ENCODE peak calls at places on chromosome 6, in five cellular contexts. H is brain microvascular endothelial cell, Z is adrenal gland, Y is stomach, L is cardiac muscle cell. X is an unnamed sample.
A peak's percentile ranks its signal among the peaks of the same experiment; 100 is the strongest.

GRCh38 chr6:80607814-80608391 is 501.4 kb downstream of the BCKDHB start:
- DNase-seq in L (peak; percentile 87), H (peak; percentile 99), Y (no peak), Z (peak; percentile 13), X (peak; percentile 68)

GRCh38 chr6:148528292-148528691 is 185.7 kb downstream of the SASH1 start:
- DNase-seq in Y (no peak), L (no peak), H (no peak), Z (no peak), X (no peak)

GRCh38 chr6:119348308-119349040 is 1.1 kb downstream of the MAN1A1 start:
- DNase-seq in H (no peak), Y (peak; percentile 26), L (peak; percentile 39), Z (peak; percentile 34), X (no peak)

GRCh38 chr6:21188505-21189223 is 404.9 kb upstream of the SOX4 start:
- DNase-seq in H (peak; percentile 5), Z (no peak), Y (no peak), L (no peak), X (no peak)

GRCh38 chr6:91434135-91434534 is 847.3 kb upstream of the MAP3K7 start:
- DNase-seq in Z (no peak), L (no peak), Y (no peak), H (no peak), X (no peak)

GRCh38 chr6:7974932-7975763 is 64.6 kb upstream of the TXNDC5 start:
- DNase-seq in L (peak; percentile 100), H (peak; percentile 96), Y (peak; percentile 73), Z (peak; percentile 98), X (peak; percentile 42)

GRCh38 chr6:79512014-79512413 is 25.2 kb downstream of the LCA5 start:
- DNase-seq in H (no peak), Y (no peak), L (no peak), Z (no peak), X (no peak)

GRCh38 chr6:145096846-145097245 is 638.5 kb downstream of the EPM2A start:
- DNase-seq in L (no peak), H (no peak), Y (no peak), Z (no peak), X (no peak)

GRCh38 chr6:84082693-84083265 is 49.2 kb downstream of the MRAP2 start:
- DNase-seq in H (no peak), L (peak; percentile 42), Z (no peak), Y (no peak), X (no peak)

GRCh38 chr6:92777146-92777740 is 642.1 kb downstream of the EPHA7 start:
- DNase-seq in H (no peak), L (peak; percentile 44), Y (no peak), Z (no peak), X (no peak)

GRCh38 chr6:8131265-8131897 is 29.0 kb upstream of the EEF1E1 start:
- DNase-seq in H (peak; percentile 66), L (peak; percentile 76), Z (peak; percentile 34), Y (peak; percentile 54), X (peak; percentile 39)

GRCh38 chr6:686528-686927 is 6.4 kb downstream of the EXOC2 start:
- DNase-seq in Z (no peak), H (no peak), Y (no peak), L (peak; percentile 16), X (no peak)

GRCh38 chr6:147999001-147999540 is 343.6 kb upstream of the SASH1 start:
- DNase-seq in Z (no peak), H (no peak), L (no peak), Y (no peak), X (no peak)

GRCh38 chr6:164005312-164005711 is 590.8 kb downstream of the QKI start:
- DNase-seq in H (no peak), Z (no peak), Y (no peak), L (no peak), X (no peak)

GRCh38 chr6:86706449-86706848 is 230.9 kb upstream of the HTR1E start:
- DNase-seq in H (no peak), Y (no peak), Z (no peak), L (no peak), X (no peak)

GRCh38 chr6:63440057-63440456 is 120.3 kb upstream of the LGSN start:
- DNase-seq in H (no peak), L (no peak), Z (no peak), Y (peak; percentile 45), X (no peak)

GRCh38 chr6:158095031-158095430 is 73.0 kb downstream of the SERAC1 start:
- DNase-seq in H (no peak), Y (no peak), Z (no peak), L (no peak), X (no peak)

GRCh38 chr6:43781941-43782704 is 12.1 kb downstream of the VEGFA start:
- DNase-seq in L (no peak), Z (no peak), H (no peak), Y (no peak), X (no peak)

GRCh38 chr6:100203391-100203790 is 209.4 kb upstream of the MCHR2 start:
- DNase-seq in H (peak; percentile 88), Y (no peak), L (peak; percentile 91), Z (no peak), X (peak; percentile 87)

GRCh38 chr6:11865926-11866325 is 87.3 kb upstream of the ADTRP start:
- DNase-seq in Y (no peak), L (no peak), Z (no peak), H (peak; percentile 63), X (no peak)

GRCh38 chr6:149614352-149614751 is 34.2 kb downstream of the KATNA1 start:
- DNase-seq in Z (no peak), Y (no peak), L (peak; percentile 24), H (no peak), X (no peak)

GRCh38 chr6:13446371-13446770 is 41.0 kb downstream of the GFOD1 start:
- DNase-seq in Z (no peak), H (no peak), Y (no peak), L (no peak), X (no peak)

GRCh38 chr6:87396595-87397392 is 11.0 kb upstream of the CFAP206 start:
- DNase-seq in Z (no peak), H (no peak), L (no peak), Y (no peak), X (no peak)

GRCh38 chr6:39917329-39917728 is 16.9 kb downstream of the MOCS1 start:
- DNase-seq in H (no peak), L (no peak), Z (no peak), Y (no peak), X (no peak)

GRCh38 chr6:136249811-136250685 is at the start of gene MTFR2:
- DNase-seq in H (peak; percentile 99), L (peak; percentile 99), Z (peak; percentile 97), Y (peak; percentile 95), X (peak; percentile 97)

GRCh38 chr6:135488023-135488422 is 9.5 kb downstream of the AHI1 start:
- DNase-seq in L (peak; percentile 67), Y (no peak), H (peak; percentile 60), Z (no peak), X (no peak)

GRCh38 chr6:33771342-33772113 is 17.4 kb downstream of the LEMD2 start:
- DNase-seq in H (peak; percentile 94), L (peak; percentile 99), Z (peak; percentile 83), Y (peak; percentile 77), X (peak; percentile 93)

GRCh38 chr6:56534680-56535419 is 107.8 kb downstream of the DST start:
- DNase-seq in Y (no peak), L (no peak), H (no peak), Z (no peak), X (no peak)

GRCh38 chr6:82040405-82041221 is 206.9 kb downstream of the IBTK start:
- DNase-seq in Z (peak; percentile 40), H (peak; percentile 64), Y (no peak), L (peak; percentile 76), X (peak; percentile 32)
- TF ChIP-seq CTCF in Z (peak; percentile 73), H (peak; percentile 85), Y (no peak), L (peak; percentile 89), X (peak; percentile 93)

DNA sequence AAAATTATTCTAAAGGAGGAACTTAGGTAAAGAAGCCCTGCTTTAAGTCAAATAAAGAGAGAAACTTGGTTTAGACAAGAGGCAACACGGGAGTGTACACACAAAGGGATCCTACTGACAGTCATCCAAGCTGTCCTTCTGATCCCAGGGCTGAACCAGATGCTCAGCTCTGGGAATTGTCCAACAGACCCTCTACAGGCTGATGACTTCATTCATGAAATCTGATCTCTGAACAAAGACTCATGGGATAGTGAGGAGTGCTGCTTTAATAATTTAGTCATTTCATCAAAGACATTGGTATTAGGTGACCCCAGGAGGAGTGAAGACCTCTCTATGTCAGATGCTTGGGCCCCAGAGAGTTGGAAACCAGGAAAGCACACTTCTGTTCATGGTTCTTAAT is 65.6 kb upstream of the ARMH2 start:
- DNase-seq in Y (no peak), Z (no peak), L (peak; percentile 10), H (peak; percentile 14), X (peak; percentile 26)
- H3K27ac ChIP-seq in Y (no peak overlapping the region), Z (no peak overlapping the region), L (no peak overlapping the region), H (no peak overlapping the region), X (no peak overlapping the region)

DNA sequence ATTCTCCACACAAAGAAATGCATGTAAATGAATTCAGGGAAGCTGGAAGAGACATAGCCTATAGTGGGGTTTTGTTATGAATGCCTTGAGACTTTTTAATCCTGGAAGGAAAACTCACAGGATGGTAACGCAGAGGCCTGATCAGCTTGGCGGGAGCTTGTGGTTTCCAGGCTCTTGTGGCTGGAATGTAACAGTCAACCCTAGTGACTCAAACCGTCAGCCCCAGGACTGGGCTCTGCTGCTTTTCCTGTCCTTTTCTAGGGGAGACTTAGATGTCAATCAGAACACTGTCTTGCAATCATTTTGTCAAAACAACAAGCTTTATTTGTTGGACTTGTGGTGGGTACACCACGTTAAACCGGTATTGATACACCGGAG is 34.9 kb downstream of the KIF25 start:
- DNase-seq in H (peak; percentile 89), Z (no peak), L (peak; percentile 85), Y (no peak), X (peak; percentile 59)
- TF ChIP-seq CTCF in H (peak; percentile 76), Z (no peak), L (peak; percentile 59), Y (no peak), X (peak; percentile 66)

GRCh38 chr6:107809966-107810365 is 14.1 kb downstream of the SCML4 start:
- DNase-seq in Z (no peak), Y (no peak), L (no peak), H (no peak), X (no peak)

GRCh38 chr6:107807186-107807585 is 16.9 kb downstream of the SCML4 start:
- DNase-seq in Z (no peak), Y (no peak), H (no peak), L (no peak), X (no peak)

GRCh38 chr6:107803957-107804356 is 20.2 kb downstream of the SCML4 start:
- DNase-seq in Z (no peak), L (no peak), H (no peak), Y (no peak), X (no peak)

GRCh38 chr6:107805504-107805903 is 18.6 kb downstream of the SCML4 start:
- DNase-seq in Z (no peak), H (no peak), Y (no peak), L (no peak), X (no peak)

DNA sequence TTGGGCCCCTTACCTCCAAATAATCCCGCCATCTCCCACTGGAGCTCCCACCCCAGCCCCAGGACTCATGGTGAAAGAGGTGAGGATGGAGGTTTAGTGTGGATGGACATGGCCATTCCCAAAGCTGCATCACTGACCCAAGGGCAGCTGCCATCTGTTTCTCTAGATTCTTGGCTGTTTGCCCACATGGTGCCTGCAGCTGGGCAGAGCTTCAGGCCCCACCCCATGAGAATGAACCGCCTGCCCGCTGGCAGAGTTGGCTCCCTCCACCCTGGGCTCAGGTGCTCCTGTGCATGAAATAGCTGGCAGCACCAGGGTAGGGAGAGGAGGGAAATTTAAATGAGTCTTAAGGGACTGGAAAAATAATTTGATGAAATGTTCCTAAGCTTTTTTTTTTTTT is 17.4 kb downstream of the SCML4 start:
- DNase-seq in L (no peak), Z (peak; percentile 20), Y (no peak), H (no peak), X (no peak)
- H3K27ac ChIP-seq in L (no peak overlapping the region), Z (no peak overlapping the region), Y (no peak overlapping the region), H (no peak overlapping the region), X (no peak overlapping the region)

X was measured in AG04450.